ENCODE peak calls at places on chromosomes 7 and 10, in nine cellular contexts. R, Y, J, A, F, V, K, Q and M are unnamed samples.

GRCh38 chr7:101243786-101244384 is 996 bp downstream of the FIS1 start:
- DNase-seq in R (no peak), Y (no peak), J (no peak), A (no peak), F (no peak), V (no peak), K (no peak), Q (no peak), M (no peak)

GRCh38 chr10:45473126-45473525 is 99.1 kb downstream of the ALOX5 start:
- DNase-seq in R (no peak), Y (no peak), J (no peak), A (no peak), F (no peak), V (no peak), K (no peak), Q (no peak), M (no peak)

GRCh38 chr10:77116904-77117303 is 520.7 kb downstream of the KCNMA1 start:
- DNase-seq in R (no peak), Y (no peak), J (no peak), A (no peak), F (no peak), V (no peak), K (no peak), Q (no peak), M (no peak)

GRCh38 chr10:34584164-34584563 is 230.9 kb downstream of the PARD3 start:
- DNase-seq in R (no peak), Y (no peak), J (peak), A (no peak), F (no peak), V (peak), K (peak), Q (no peak), M (peak)

GRCh38 chr10:72483452-72483851 is 128.7 kb upstream of the DNAJB12 start:
- DNase-seq in R (no peak), Y (no peak), J (no peak), A (no peak), F (no peak), V (no peak), K (peak), Q (no peak), M (no peak)

GRCh38 chr10:132714096-132714721 is 71.7 kb downstream of the NKX6-2 start:
- DNase-seq in R (no peak), Y (no peak), J (no peak), A (peak), F (no peak), V (no peak), K (no peak), Q (no peak), M (no peak)

GRCh38 chr7:74283858-74284447 is 5.3 kb upstream of the CLIP2 start:
- DNase-seq in R (no peak), Y (no peak), J (no peak), A (no peak), F (no peak), V (no peak), K (no peak), Q (no peak), M (no peak)

GRCh38 chr7:21365866-21366624 is 61.8 kb upstream of the SP4 start:
- DNase-seq in R (peak), Y (peak), J (no peak), A (no peak), F (no peak), V (peak), K (peak), Q (peak), M (no peak)

GRCh38 chr7:69502358-69502757 is 95.9 kb upstream of the AUTS2 start:
- DNase-seq in R (no peak), Y (no peak), J (no peak), A (no peak), F (no peak), V (no peak), K (no peak), Q (no peak), M (no peak)

GRCh38 chr7:460374-461117 is 59.1 kb downstream of the PDGFA start:
- DNase-seq in R (no peak), Y (no peak), J (peak), A (peak), F (no peak), V (no peak), K (no peak), Q (no peak), M (no peak)

GRCh38 chr10:30671011-30671616 is 41.6 kb upstream of the LYZL2 start:
- DNase-seq in R (peak), Y (peak), J (peak), A (peak), F (no peak), V (no peak), K (peak), Q (peak), M (no peak)

GRCh38 chr7:44431091-44431608 is 59.3 kb downstream of the NUDCD3 start:
- DNase-seq in R (no peak), Y (peak), J (no peak), A (peak), F (no peak), V (no peak), K (no peak), Q (peak), M (no peak)

GRCh38 chr7:14751461-14751860 is 151.1 kb downstream of the DGKB start:
- DNase-seq in R (no peak), Y (no peak), J (no peak), A (no peak), F (no peak), V (no peak), K (no peak), Q (no peak), M (no peak)

GRCh38 chr10:35165811-35166210 is 39.2 kb downstream of the CREM start:
- DNase-seq in R (no peak), Y (no peak), J (no peak), A (no peak), F (no peak), V (no peak), K (no peak), Q (no peak), M (no peak)

GRCh38 chr7:142787783-142788182 is 17.0 kb downstream of the PRSS2 start:
- DNase-seq in R (no peak), Y (no peak), J (no peak), A (no peak), F (no peak), V (no peak), K (no peak), Q (no peak), M (no peak)

GRCh38 chr10:84204122-84204521 is 9.8 kb downstream of the CDHR1 start:
- DNase-seq in R (no peak), Y (no peak), J (no peak), A (peak), F (no peak), V (no peak), K (no peak), Q (no peak), M (no peak)

GRCh38 chr10:63770523-63770922 is 249.3 kb downstream of the REEP3 start:
- DNase-seq in R (no peak), Y (no peak), J (no peak), A (no peak), F (no peak), V (no peak), K (no peak), Q (no peak), M (no peak)

GRCh38 chr7:157471259-157472125 is 134.7 kb downstream of the DNAJB6 start:
- DNase-seq in R (no peak), Y (no peak), J (no peak), A (no peak), F (no peak), V (no peak), K (no peak), Q (no peak), M (no peak)

GRCh38 chr10:120428754-120429153 is 28.3 kb upstream of the PLPP4 start:
- DNase-seq in R (no peak), Y (no peak), J (no peak), A (no peak), F (no peak), V (no peak), K (no peak), Q (no peak), M (no peak)

GRCh38 chr7:115476666-115477065 is 553.9 kb downstream of the TFEC start:
- DNase-seq in R (peak), Y (no peak), J (no peak), A (peak), F (no peak), V (no peak), K (no peak), Q (no peak), M (no peak)

GRCh38 chr10:116073025-116073424 is 200.0 kb downstream of the GFRA1 start:
- DNase-seq in R (no peak), Y (no peak), J (no peak), A (no peak), F (no peak), V (no peak), K (no peak), Q (no peak), M (no peak)

GRCh38 chr10:103804866-103805265 is 50.5 kb downstream of the SH3PXD2A start:
- DNase-seq in R (no peak), Y (no peak), J (no peak), A (peak), F (no peak), V (no peak), K (no peak), Q (no peak), M (no peak)

GRCh38 chr7:116041615-116042014 is 11.1 kb upstream of the TFEC start:
- DNase-seq in R (no peak), Y (no peak), J (no peak), A (peak), F (no peak), V (no peak), K (no peak), Q (no peak), M (no peak)

GRCh38 chr7:12422449-12423320 is 19.0 kb upstream of the VWDE start:
- DNase-seq in R (no peak), Y (no peak), J (no peak), A (peak), F (no peak), V (no peak), K (no peak), Q (no peak), M (no peak)

GRCh38 chr10:21668831-21669230 is 134.8 kb downstream of the MLLT10 start:
- DNase-seq in R (no peak), Y (no peak), J (no peak), A (no peak), F (no peak), V (no peak), K (no peak), Q (no peak), M (no peak)

GRCh38 chr10:130282492-130283233 is 146.5 kb downstream of the GLRX3 start:
- DNase-seq in R (no peak), Y (no peak), J (no peak), A (peak), F (no peak), V (no peak), K (no peak), Q (no peak), M (no peak)

GRCh38 chr10:79422178-79422892 is 23.1 kb downstream of the ZCCHC24 start:
- DNase-seq in R (no peak), Y (no peak), J (peak), A (no peak), F (no peak), V (no peak), K (peak), Q (no peak), M (peak)

GRCh38 chr10:118568327-118568848 is 27.1 kb downstream of the PRLHR start:
- DNase-seq in R (no peak), Y (peak), J (peak), A (peak), F (peak), V (peak), K (peak), Q (peak), M (no peak)

GRCh38 chr7:121798896-121799295 is 74.1 kb upstream of the PTPRZ1 start:
- DNase-seq in R (no peak), Y (no peak), J (no peak), A (peak), F (no peak), V (no peak), K (peak), Q (no peak), M (no peak)

GRCh38 chr7:123314886-123315285 is 115.1 kb upstream of the SLC13A1 start:
- DNase-seq in R (no peak), Y (no peak), J (no peak), A (no peak), F (no peak), V (no peak), K (no peak), Q (no peak), M (no peak)

GRCh38 chr10:62374862-62375710 is 917 bp downstream of the ZNF365 start:
- DNase-seq in R (no peak), Y (peak), J (peak), A (peak), F (no peak), V (no peak), K (no peak), Q (no peak), M (no peak)

GRCh38 chr10:1573334-1573969 is 163.9 kb downstream of the ADARB2 start:
- DNase-seq in R (no peak), Y (no peak), J (no peak), A (no peak), F (no peak), V (no peak), K (no peak), Q (no peak), M (no peak)

GRCh38 chr10:49171326-49172140 is 16.7 kb downstream of the TMEM273 start:
- DNase-seq in R (no peak), Y (no peak), J (no peak), A (no peak), F (no peak), V (no peak), K (no peak), Q (no peak), M (no peak)

GRCh38 chr10:113788604-113789083 is 37.2 kb downstream of the PLEKHS1 start:
- DNase-seq in R (no peak), Y (peak), J (peak), A (peak), F (no peak), V (peak), K (peak), Q (no peak), M (peak)

GRCh38 chr10:28118985-28119628 is 120.2 kb upstream of the ODAD2 start:
- DNase-seq in R (no peak), Y (no peak), J (no peak), A (no peak), F (no peak), V (no peak), K (no peak), Q (no peak), M (no peak)

GRCh38 chr10:80472234-80473095 is 18.4 kb downstream of the TSPAN14 start:
- DNase-seq in R (no peak), Y (peak), J (peak), A (no peak), F (peak), V (peak), K (no peak), Q (no peak), M (peak)

GRCh38 chr7:129678606-129679005 is 67.1 kb downstream of the NRF1 start:
- DNase-seq in R (no peak), Y (no peak), J (no peak), A (no peak), F (no peak), V (no peak), K (no peak), Q (no peak), M (no peak)

GRCh38 chr10:22893776-22894175 is 34.1 kb upstream of the ARMC3 start:
- DNase-seq in R (no peak), Y (no peak), J (no peak), A (no peak), F (no peak), V (no peak), K (no peak), Q (no peak), M (no peak)

GRCh38 chr10:102859911-102860310 is 5.9 kb downstream of the BORCS7 start:
- DNase-seq in R (no peak), Y (no peak), J (no peak), A (no peak), F (no peak), V (no peak), K (no peak), Q (no peak), M (no peak)